ENCODE peak calls at places on chromosome 1, in four cellular contexts. One of them, this sample, is unnamed.

GRCh38 chr1:229209816-229210215 is 61.1 kb upstream of the RAB4A start:
- DNase-seq in WTC11: no peak
- DNase-seq in K562: no peak
- DNase-seq in HepG2: no peak
- DNase-seq in this sample: no peak

GRCh38 chr1:1680912-1681273 is 11.7 kb downstream of the SLC35E2B start:
- DNase-seq in WTC11: no peak
- DNase-seq in K562: peak; percentile 6
- DNase-seq in HepG2: peak; percentile 84
- DNase-seq in this sample: no peak

GRCh38 chr1:32247983-32248889 is 1.2 kb downstream of the FAM167B start:
- DNase-seq in WTC11: peak; percentile 96
- DNase-seq in K562: peak; percentile 91
- DNase-seq in HepG2: peak; percentile 59
- DNase-seq in this sample: peak; percentile 99

GRCh38 chr1:31739281-31739853 is 24.8 kb downstream of the ADGRB2 start:
- DNase-seq in WTC11: peak; percentile 62
- DNase-seq in K562: peak; percentile 65
- DNase-seq in HepG2: no peak
- DNase-seq in this sample: no peak

GRCh38 chr1:154657547-154657946 is 49.6 kb upstream of the ADAR start:
- DNase-seq in WTC11: no peak
- DNase-seq in K562: no peak
- DNase-seq in HepG2: no peak
- DNase-seq in this sample: no peak

GRCh38 chr1:42931911-42932422 is 26.7 kb downstream of the SLC2A1 start:
- DNase-seq in WTC11: no peak
- DNase-seq in K562: peak; percentile 57
- DNase-seq in HepG2: no peak
- DNase-seq in this sample: no peak

GRCh38 chr1:26317612-26318337 is at the start of gene CD52:
- DNase-seq in WTC11: peak; percentile 45
- DNase-seq in K562: peak; percentile 90
- DNase-seq in HepG2: no peak
- DNase-seq in this sample: no peak

GRCh38 chr1:5830771-5831599 is 161.2 kb downstream of the NPHP4 start:
- DNase-seq in WTC11: peak; percentile 93
- DNase-seq in K562: peak; percentile 73
- DNase-seq in HepG2: no peak
- DNase-seq in this sample: peak; percentile 56

GRCh38 chr1:153509729-153510354 is 25.9 kb downstream of the S100A6 start:
- DNase-seq in WTC11: peak; percentile 62
- DNase-seq in K562: peak; percentile 68
- DNase-seq in HepG2: peak; percentile 37
- DNase-seq in this sample: peak; percentile 62

GRCh38 chr1:5927506-5928370 is 64.5 kb downstream of the NPHP4 start:
- DNase-seq in WTC11: no peak
- DNase-seq in K562: no peak
- DNase-seq in HepG2: no peak
- DNase-seq in this sample: no peak

GRCh38 chr1:245156041-245156735 is 1.4 kb downstream of the KIF26B start:
- DNase-seq in WTC11: peak; percentile 93
- DNase-seq in K562: peak; percentile 96
- DNase-seq in HepG2: peak; percentile 50
- DNase-seq in this sample: peak; percentile 76

GRCh38 chr1:17640411-17640810 is 100.9 kb downstream of the ARHGEF10L start:
- DNase-seq in WTC11: no peak
- DNase-seq in K562: no peak
- DNase-seq in HepG2: no peak
- DNase-seq in this sample: no peak

GRCh38 chr1:170967042-170967910 is 31.9 kb downstream of the MROH9 start:
- DNase-seq in WTC11: no peak
- DNase-seq in K562: no peak
- DNase-seq in HepG2: peak; percentile 25
- DNase-seq in this sample: peak; percentile 42

GRCh38 chr1:54883349-54884102 is 3.5 kb downstream of the DHCR24 start:
- DNase-seq in WTC11: no peak
- DNase-seq in K562: no peak
- DNase-seq in HepG2: peak; percentile 76
- DNase-seq in this sample: no peak
- TF ChIP-seq ELF4 in WTC11: no peak
- TF ChIP-seq ELF4 in K562: no peak
- TF ChIP-seq ELF4 in HepG2: no peak
- TF ChIP-seq ELF4 in this sample: no peak

DNA sequence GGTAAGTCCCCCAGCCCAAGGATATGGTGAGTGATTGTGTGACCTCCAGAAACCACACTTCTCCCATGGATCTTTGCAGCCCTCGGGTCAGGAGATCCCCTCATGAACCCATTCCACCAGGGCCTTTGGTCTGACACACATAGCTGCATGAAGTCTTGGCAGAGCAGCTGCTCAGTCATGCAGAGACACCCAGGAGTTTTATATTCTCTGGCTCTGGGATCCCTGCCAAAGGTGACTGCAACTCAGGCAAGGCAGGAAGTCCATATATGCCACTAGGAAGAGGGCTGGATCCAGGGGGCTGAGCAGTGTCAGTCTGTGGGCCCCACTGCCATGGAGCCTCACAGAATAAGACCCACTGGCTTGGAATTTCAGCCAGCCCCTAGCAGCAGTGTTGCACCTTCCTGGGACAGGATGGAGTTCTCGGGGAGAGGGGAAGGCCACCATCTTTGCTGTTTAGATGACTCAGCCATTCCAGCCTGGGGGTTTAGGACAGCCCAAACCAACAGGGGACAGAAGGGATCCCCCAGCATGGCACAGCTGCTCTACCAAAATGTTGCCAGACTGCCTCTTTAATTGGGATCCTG is 199.7 kb downstream of the TBX15 start:
- DNase-seq in WTC11: no peak
- DNase-seq in K562: no peak
- DNase-seq in HepG2: no peak
- DNase-seq in this sample: no peak
- TF ChIP-seq ELF4 in WTC11: no peak
- TF ChIP-seq ELF4 in K562: no peak
- TF ChIP-seq ELF4 in HepG2: no peak
- TF ChIP-seq ELF4 in this sample: no peak

GRCh38 chr1:12617511-12617900 is 504 bp downstream of the DHRS3 start:
- DNase-seq in WTC11: no peak
- DNase-seq in K562: peak; percentile 58
- DNase-seq in HepG2: peak; percentile 36
- DNase-seq in this sample: no peak

GRCh38 chr1:12616709-12617373 is 1.2 kb downstream of the DHRS3 start:
- DNase-seq in WTC11: peak; percentile 41
- DNase-seq in K562: no peak
- DNase-seq in HepG2: no peak
- DNase-seq in this sample: no peak

GRCh38 chr1:12619396-12620141 is 1.6 kb upstream of the DHRS3 start:
- DNase-seq in WTC11: peak; percentile 88
- DNase-seq in K562: peak; percentile 83
- DNase-seq in HepG2: peak; percentile 70
- DNase-seq in this sample: peak; percentile 84

GRCh38 chr1:12618661-12619395 is 818 bp upstream of the DHRS3 start:
- DNase-seq in WTC11: peak; percentile 64
- DNase-seq in K562: peak; percentile 80
- DNase-seq in HepG2: peak; percentile 97
- DNase-seq in this sample: peak; percentile 45

DNA sequence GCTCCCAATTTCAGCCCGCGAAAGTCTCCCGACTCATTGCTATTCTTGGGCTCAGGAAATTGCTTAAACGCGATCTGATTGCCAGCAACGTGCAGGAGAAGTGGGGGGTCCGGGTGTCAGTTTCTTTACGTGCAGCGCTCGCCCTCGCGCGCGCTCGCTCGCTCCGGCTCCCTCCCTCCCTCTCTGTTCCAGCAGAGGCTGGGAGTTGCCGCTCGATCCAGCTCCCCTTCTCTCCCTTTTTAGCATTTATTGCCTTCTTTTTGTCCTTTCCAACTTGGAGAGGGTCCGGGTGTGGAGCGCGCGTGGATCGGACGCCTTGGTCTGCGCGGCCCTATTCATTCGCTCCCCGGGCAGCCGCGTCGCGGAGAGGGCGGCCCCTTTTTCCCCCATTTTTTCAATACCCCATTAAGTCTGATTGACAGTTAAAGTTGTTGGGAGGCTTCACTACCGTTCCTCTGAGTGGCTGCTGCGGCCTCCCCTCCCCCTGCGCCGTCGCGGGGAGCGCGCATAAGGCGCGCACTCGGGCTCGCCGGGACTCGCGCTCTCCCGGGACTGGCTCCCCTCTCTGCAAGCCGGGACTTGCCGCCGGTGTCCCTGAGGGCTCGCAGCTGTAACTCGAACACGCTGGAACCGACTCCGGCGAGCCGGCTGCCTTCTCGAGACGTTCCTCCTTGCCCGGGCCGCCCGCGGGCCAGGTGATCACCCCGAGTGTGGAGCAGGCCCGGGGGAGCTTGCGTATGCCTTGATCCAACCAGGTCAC is at the start of gene DHRS3:
- DNase-seq in WTC11: peak; percentile 80
- DNase-seq in K562: peak; percentile 90
- DNase-seq in HepG2: peak; percentile 83
- DNase-seq in this sample: peak; percentile 81
- TF ChIP-seq ELF4 in WTC11: no peak
- TF ChIP-seq ELF4 in K562: no peak
- TF ChIP-seq ELF4 in HepG2: no peak
- TF ChIP-seq ELF4 in this sample: no peak

DNA sequence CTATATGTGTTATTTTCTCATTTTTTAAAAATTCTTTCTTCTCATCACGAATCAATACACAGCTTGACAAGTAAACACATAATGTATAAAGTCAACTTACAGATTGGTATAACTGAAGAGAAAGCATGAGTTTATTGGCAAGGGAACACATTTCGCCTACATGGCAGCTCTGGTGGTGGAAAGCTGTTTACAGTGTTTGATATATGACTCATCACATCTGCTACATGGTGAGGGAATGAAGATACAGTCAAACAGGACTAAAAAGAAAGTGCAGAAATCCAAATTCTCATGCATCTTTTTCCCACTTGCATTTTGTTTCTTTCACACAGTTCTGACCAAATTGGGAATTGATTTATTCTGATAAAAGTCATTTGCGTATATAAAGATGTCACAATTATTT is 122.2 kb upstream of the ADGRL4 start:
- DNase-seq in WTC11: no peak
- DNase-seq in K562: no peak
- DNase-seq in HepG2: no peak
- DNase-seq in this sample: no peak
- TF ChIP-seq ELF4 in WTC11: no peak
- TF ChIP-seq ELF4 in K562: no peak
- TF ChIP-seq ELF4 in HepG2: no peak
- TF ChIP-seq ELF4 in this sample: no peak

GRCh38 chr1:79708646-79709237 is 702.2 kb upstream of the ADGRL4 start:
- DNase-seq in WTC11: no peak
- DNase-seq in K562: no peak
- DNase-seq in HepG2: no peak
- DNase-seq in this sample: no peak

GRCh38 chr1:79705218-79705617 is 698.7 kb upstream of the ADGRL4 start:
- DNase-seq in WTC11: no peak
- DNase-seq in K562: no peak
- DNase-seq in HepG2: no peak
- DNase-seq in this sample: no peak

GRCh38 chr1:79714664-79715063 is 708.1 kb upstream of the ADGRL4 start:
- DNase-seq in WTC11: no peak
- DNase-seq in K562: no peak
- DNase-seq in HepG2: no peak
- DNase-seq in this sample: no peak

GRCh38 chr1:79716481-79716880 is 710.0 kb upstream of the ADGRL4 start:
- DNase-seq in WTC11: no peak
- DNase-seq in K562: no peak
- DNase-seq in HepG2: no peak
- DNase-seq in this sample: no peak

DNA sequence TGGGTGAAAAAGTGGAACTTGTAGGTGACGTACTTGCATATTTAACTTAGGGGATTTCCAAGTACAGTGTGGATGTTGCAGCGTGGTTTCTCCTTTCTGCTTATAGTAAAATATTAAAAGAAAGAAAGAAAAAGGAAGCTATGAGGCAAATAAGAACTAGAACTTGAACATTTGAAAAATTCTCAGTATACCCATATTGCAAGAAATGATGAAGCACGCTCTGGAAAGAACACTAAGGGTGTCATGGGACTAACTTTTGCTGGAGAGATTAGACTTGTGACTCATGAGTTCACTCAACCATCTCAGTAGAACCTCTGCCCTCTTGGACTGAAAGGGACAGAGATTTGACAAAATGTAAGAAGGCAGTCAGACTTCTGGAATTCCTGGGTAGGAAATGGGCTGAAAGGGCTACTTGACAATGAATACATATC is 704.5 kb upstream of the ADGRL4 start:
- DNase-seq in WTC11: no peak
- DNase-seq in K562: no peak
- DNase-seq in HepG2: no peak
- DNase-seq in this sample: no peak
- TF ChIP-seq ELF4 in WTC11: no peak
- TF ChIP-seq ELF4 in K562: no peak
- TF ChIP-seq ELF4 in HepG2: no peak
- TF ChIP-seq ELF4 in this sample: no peak

GRCh38 chr1:33268457-33268856 is 12.2 kb downstream of the ZNF362 start:
- DNase-seq in WTC11: no peak
- DNase-seq in K562: no peak
- DNase-seq in HepG2: no peak
- DNase-seq in this sample: no peak
- TF ChIP-seq ELF4 in WTC11: no peak
- TF ChIP-seq ELF4 in K562: no peak
- TF ChIP-seq ELF4 in HepG2: no peak
- TF ChIP-seq ELF4 in this sample: no peak

DNA sequence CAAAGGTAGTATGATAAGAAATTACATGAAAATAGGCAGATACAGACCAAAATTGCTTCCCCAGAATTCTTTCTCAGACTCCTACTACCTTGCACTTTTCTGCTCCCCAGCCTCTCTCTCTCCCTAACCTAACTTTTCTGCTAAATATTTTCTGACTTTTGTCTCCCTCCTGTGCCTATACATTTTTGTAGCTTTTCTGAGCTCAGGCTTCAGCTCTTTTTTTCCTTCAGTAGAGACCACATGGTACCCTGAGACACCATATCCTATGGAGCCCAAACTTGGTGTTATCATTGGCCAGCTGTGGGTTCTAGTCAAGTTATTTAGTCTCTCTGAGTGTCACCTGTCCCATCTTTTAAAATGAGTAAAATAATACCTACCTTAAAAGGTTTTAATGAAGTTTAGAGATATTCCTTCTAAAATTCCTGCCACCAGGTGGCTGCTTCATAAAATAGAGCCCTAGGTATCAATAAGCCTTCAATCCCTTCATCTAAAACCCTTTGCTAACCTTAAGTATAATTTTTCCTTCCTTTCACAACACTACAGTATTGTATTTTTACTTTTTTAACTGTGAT is 237.7 kb upstream of the DUSP10 start:
- DNase-seq in WTC11: no peak
- DNase-seq in K562: peak; percentile 7
- DNase-seq in HepG2: peak; percentile 12
- DNase-seq in this sample: no peak
- TF ChIP-seq ELF4 in WTC11: no peak
- TF ChIP-seq ELF4 in K562: no peak
- TF ChIP-seq ELF4 in HepG2: no peak
- TF ChIP-seq ELF4 in this sample: no peak

GRCh38 chr1:95233321-95233736 is 681 bp upstream of the RWDD3 start:
- DNase-seq in WTC11: no peak
- DNase-seq in K562: no peak
- DNase-seq in HepG2: peak; percentile 68
- DNase-seq in this sample: no peak
- TF ChIP-seq ELF4 in WTC11: no peak
- TF ChIP-seq ELF4 in K562: no peak
- TF ChIP-seq ELF4 in HepG2: no peak
- TF ChIP-seq ELF4 in this sample: no peak

This sample was measured in HEK293T.